ENCODE peak calls at places on chromosomes 7 and 10, in six cellular contexts. R is GM12878, P is A549, O is K562, T is HepG2, U is endothelial cell of umbilical vein. I is an unnamed sample.

GRCh38 chr10:31146496-31147219 is 115.0 kb upstream of the ZNF438 start:
- DNase-seq in R (no peak), P (peak; percentile 59), O (no peak), T (no peak), U (peak; percentile 53), I (peak; percentile 87)

GRCh38 chr10:54800677-54801480 is at the start of gene PCDH15:
- DNase-seq in R (peak; percentile 1), P (peak; percentile 19), O (no peak), T (peak; percentile 14), U (peak; percentile 80), I (peak; percentile 19)

GRCh38 chr7:12031186-12031585 is 179.9 kb upstream of the TMEM106B start:
- DNase-seq in R (no peak), P (no peak), O (no peak), T (no peak), U (no peak), I (no peak)

GRCh38 chr7:6430271-6430940 is 17.3 kb downstream of the DAGLB start:
- DNase-seq in R (no peak), P (no peak), O (no peak), T (no peak), U (no peak), I (peak; percentile 68)

GRCh38 chr7:16446508-16446907 is 19.0 kb downstream of the SOSTDC1 start:
- DNase-seq in R (no peak), P (no peak), O (no peak), T (no peak), U (no peak), I (no peak)

GRCh38 chr10:73404690-73405089 is 9.2 kb downstream of the ANXA7 start:
- DNase-seq in R (no peak), P (no peak), O (no peak), T (no peak), U (no peak), I (no peak)

GRCh38 chr7:103683348-103683747 is 237.3 kb upstream of the SLC26A5 start:
- DNase-seq in R (no peak), P (no peak), O (no peak), T (no peak), U (no peak), I (no peak)

GRCh38 chr7:32062150-32062549 is 8.1 kb downstream of the PDE1C start:
- DNase-seq in R (no peak), P (peak; percentile 78), O (peak; percentile 48), T (peak; percentile 16), U (peak; percentile 48), I (peak; percentile 52)

GRCh38 chr7:43501881-43502280 is 81.0 kb upstream of the STK17A start:
- DNase-seq in R (no peak), P (no peak), O (no peak), T (peak; percentile 94), U (no peak), I (no peak)

GRCh38 chr7:142298631-142299030 is 40.8 kb upstream of the PRSS58 start:
- DNase-seq in R (no peak), P (no peak), O (no peak), T (no peak), U (no peak), I (peak; percentile 18)

GRCh38 chr10:29658984-29659769 is 24.4 kb upstream of the SVIL start:
- DNase-seq in R (peak; percentile 92), P (peak; percentile 96), O (no peak), T (peak; percentile 88), U (peak; percentile 98), I (peak; percentile 85)

GRCh38 chr10:108244443-108245228 is 1080.1 kb upstream of the SORCS1 start:
- DNase-seq in R (no peak), P (no peak), O (no peak), T (no peak), U (no peak), I (no peak)

GRCh38 chr7:99975782-99976521 is at the start of gene AZGP1:
- DNase-seq in R (no peak), P (no peak), O (no peak), T (peak; percentile 95), U (no peak), I (no peak)

GRCh38 chr7:158863611-158864506 is 7.5 kb downstream of the DYNC2I1 start:
- DNase-seq in R (peak; percentile 33), P (peak; percentile 73), O (peak; percentile 94), T (peak; percentile 38), U (peak; percentile 41), I (peak; percentile 85)

GRCh38 chr10:56057860-56058259 is 303.2 kb downstream of the ZWINT start:
- DNase-seq in R (no peak), P (no peak), O (no peak), T (no peak), U (no peak), I (no peak)

GRCh38 chr10:71595649-71596048 is 123.9 kb downstream of the C10orf105 start:
- DNase-seq in R (no peak), P (no peak), O (no peak), T (no peak), U (no peak), I (no peak)

GRCh38 chr10:118590334-118590733 is 5.1 kb downstream of the PRLHR start:
- DNase-seq in R (no peak), P (peak; percentile 15), O (no peak), T (no peak), U (no peak), I (no peak)

GRCh38 chr7:41955475-41956243 is 252.8 kb upstream of the INHBA start:
- DNase-seq in R (no peak), P (peak; percentile 57), O (no peak), T (no peak), U (peak; percentile 98), I (peak; percentile 91)

GRCh38 chr10:369441-370221 is 234.4 kb downstream of the ZMYND11 start:
- DNase-seq in R (no peak), P (no peak), O (no peak), T (no peak), U (no peak), I (no peak)

GRCh38 chr7:104206841-104207240 is 972 bp downstream of the ORC5 start:
- DNase-seq in R (no peak), P (no peak), O (no peak), T (no peak), U (peak; percentile 18), I (peak; percentile 37)

GRCh38 chr7:69738396-69738889 is 140.2 kb downstream of the AUTS2 start:
- DNase-seq in R (peak; percentile 82), P (peak; percentile 9), O (no peak), T (no peak), U (no peak), I (peak; percentile 21)

GRCh38 chr7:129338450-129338849 is 95.8 kb upstream of the STRIP2 start:
- DNase-seq in R (no peak), P (no peak), O (no peak), T (no peak), U (no peak), I (no peak)
- TF ChIP-seq MYC in R (no peak), P (no peak), O (no peak), T (no peak), U (no peak), I (no peak)

GRCh38 chr10:76736848-76737495 is 900.6 kb downstream of the KCNMA1 start:
- DNase-seq in R (no peak), P (no peak), O (no peak), T (no peak), U (no peak), I (no peak)

GRCh38 chr10:76736392-76736791 is 901.2 kb downstream of the KCNMA1 start:
- DNase-seq in R (no peak), P (no peak), O (no peak), T (no peak), U (no peak), I (no peak)

GRCh38 chr10:76729804-76730203 is 907.8 kb downstream of the KCNMA1 start:
- DNase-seq in R (no peak), P (no peak), O (no peak), T (no peak), U (no peak), I (no peak)

GRCh38 chr10:76733441-76733840 is 904.2 kb downstream of the KCNMA1 start:
- DNase-seq in R (no peak), P (no peak), O (no peak), T (no peak), U (no peak), I (no peak)

GRCh38 chr10:76732306-76732705 is 905.3 kb downstream of the KCNMA1 start:
- DNase-seq in R (no peak), P (no peak), O (no peak), T (no peak), U (no peak), I (no peak)
- TF ChIP-seq MYC in R (no peak), P (no peak), O (no peak), T (no peak), U (no peak), I (no peak)

DNA sequence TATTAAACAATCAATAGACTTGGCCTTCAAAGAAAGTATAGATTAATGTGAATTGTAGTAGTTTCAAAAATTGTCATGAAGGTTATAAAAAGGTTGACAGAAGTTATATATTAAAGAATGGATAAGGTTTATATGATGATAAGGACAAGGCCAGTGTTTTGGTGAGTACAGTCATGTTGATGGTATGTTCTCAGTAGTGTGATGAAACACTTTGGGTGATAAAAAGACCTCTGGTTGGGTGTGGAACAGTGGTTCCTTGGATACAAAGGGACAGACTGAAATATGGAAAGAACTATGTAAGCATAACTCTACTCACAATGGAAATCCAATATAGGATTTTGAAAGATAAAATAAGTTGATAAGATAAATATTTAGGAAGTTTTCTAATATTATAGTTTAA is 866.3 kb downstream of the ANKRD7 start:
- DNase-seq in R (no peak), P (no peak), O (no peak), T (no peak), U (no peak), I (no peak)
- TF ChIP-seq MYC in R (no peak), P (no peak), O (no peak), T (no peak), U (no peak), I (no peak)

GRCh38 chr10:98150544-98150943 is 16.1 kb downstream of the R3HCC1L start:
- DNase-seq in R (no peak), P (no peak), O (no peak), T (no peak), U (no peak), I (no peak)

GRCh38 chr10:98158576-98158975 is 24.1 kb downstream of the R3HCC1L start:
- DNase-seq in R (no peak), P (no peak), O (no peak), T (no peak), U (no peak), I (no peak)

GRCh38 chr10:98149858-98150257 is 15.4 kb downstream of the R3HCC1L start:
- DNase-seq in R (no peak), P (no peak), O (no peak), T (no peak), U (no peak), I (no peak)

DNA sequence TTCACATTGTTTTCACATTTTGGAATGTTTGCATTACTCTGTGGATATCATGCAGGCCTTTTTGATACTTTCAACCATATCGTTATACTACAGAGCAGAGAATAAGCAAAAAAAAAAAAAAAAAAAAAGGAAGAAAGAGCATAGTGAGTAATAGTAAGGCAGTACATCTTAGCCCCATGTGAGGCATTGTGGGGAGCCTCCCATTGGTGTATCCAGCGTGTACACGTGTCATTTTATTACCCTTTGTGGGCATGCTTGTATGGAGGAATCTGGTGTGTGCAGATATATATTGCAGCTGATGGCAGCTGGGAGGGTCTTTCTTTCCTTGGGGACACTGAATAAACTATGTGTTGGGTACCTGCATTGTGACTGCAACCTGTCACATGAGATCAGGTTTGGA is 19.6 kb downstream of the R3HCC1L start:
- DNase-seq in R (no peak), P (no peak), O (no peak), T (no peak), U (no peak), I (no peak)
- TF ChIP-seq MYC in R (no peak), P (no peak), O (no peak), T (no peak), U (no peak), I (no peak)